ENCODE peak calls at places on chromosomes 16 and 17, in five cellular contexts. T is heart left ventricle, V is pancreas, W is lung, Q is fibroblast of villous mesenchyme. D is an unnamed sample.

GRCh38 chr17:63816669-63817068 is 10.6 kb upstream of the PSMC5 start:
- DNase-seq in T (no peak), V (no peak), W (no peak), Q (no peak), D (no peak)

GRCh38 chr16:57803413-57803990 is 1.2 kb upstream of the KIFC3 start:
- DNase-seq in T (peak; percentile 73), V (peak; percentile 32), W (no peak), Q (peak; percentile 36), D (peak; percentile 50)

GRCh38 chr16:54437361-54437760 is 150.8 kb upstream of the IRX3 start:
- DNase-seq in T (no peak), V (no peak), W (no peak), Q (no peak), D (no peak)

GRCh38 chr17:50949128-50950001 is 83.2 kb upstream of the TOB1 start:
- DNase-seq in T (no peak), V (peak; percentile 82), W (no peak), Q (no peak), D (no peak)

GRCh38 chr17:29615492-29616299 is 7.0 kb downstream of the CORO6 start:
- DNase-seq in T (peak; percentile 84), V (peak; percentile 89), W (peak; percentile 79), Q (peak; percentile 88), D (peak; percentile 82)

GRCh38 chr17:75836605-75837004 is 7.6 kb downstream of the UNC13D start:
- DNase-seq in T (no peak), V (peak; percentile 39), W (no peak), Q (no peak), D (no peak)

GRCh38 chr17:31560836-31561235 is 169.4 kb downstream of the RAB11FIP4 start:
- DNase-seq in T (no peak), V (no peak), W (no peak), Q (no peak), D (no peak)

GRCh38 chr16:70730016-70730415 is 44.2 kb upstream of the MTSS2 start:
- DNase-seq in T (no peak), V (no peak), W (no peak), Q (no peak), D (no peak)

GRCh38 chr17:11269210-11269609 is 28.2 kb downstream of the SHISA6 start:
- DNase-seq in T (no peak), V (no peak), W (no peak), Q (no peak), D (no peak)

GRCh38 chr17:50923611-50924010 is 57.5 kb upstream of the TOB1 start:
- DNase-seq in T (no peak), V (peak; percentile 17), W (no peak), Q (no peak), D (no peak)

GRCh38 chr16:89325861-89326471 is 108.5 kb downstream of the ZNF778 start:
- DNase-seq in T (peak; percentile 76), V (no peak), W (peak; percentile 65), Q (peak; percentile 92), D (peak; percentile 90)

GRCh38 chr17:17513626-17514025 is 17.4 kb upstream of the RASD1 start:
- DNase-seq in T (no peak), V (no peak), W (no peak), Q (no peak), D (no peak)

GRCh38 chr16:2535644-2536021 is 2.2 kb upstream of the PDPK1 start:
- DNase-seq in T (no peak), V (no peak), W (peak; percentile 40), Q (peak; percentile 70), D (peak; percentile 70)

GRCh38 chr17:45160505-45161287 is 979 bp upstream of the HEXIM2 start:
- DNase-seq in T (peak; percentile 79), V (peak; percentile 90), W (peak; percentile 64), Q (peak; percentile 80), D (peak; percentile 65)

GRCh38 chr16:68083861-68084503 is 1.2 kb upstream of the NFATC3 start:
- DNase-seq in T (no peak), V (no peak), W (no peak), Q (peak; percentile 50), D (no peak)

GRCh38 chr17:77677210-77677609 is 281.3 kb upstream of the TNRC6C start:
- DNase-seq in T (no peak), V (no peak), W (no peak), Q (no peak), D (no peak)

GRCh38 chr17:72971513-72971880 is 121.0 kb downstream of the SLC39A11 start:
- DNase-seq in T (no peak), V (no peak), W (no peak), Q (no peak), D (no peak)

GRCh38 chr17:81429813-81430510 is 34.7 kb downstream of the BAHCC1 start:
- DNase-seq in T (no peak), V (no peak), W (no peak), Q (peak; percentile 70), D (peak; percentile 38)
- TF ChIP-seq CTCF in T (peak; percentile 33), V (no peak), W (peak; percentile 2), Q (peak; percentile 22), D (no peak)

GRCh38 chr17:48990882-48991357 is 6.3 kb upstream of the IGF2BP1 start:
- DNase-seq in T (no peak), V (no peak), W (no peak), Q (no peak), D (no peak)

GRCh38 chr17:48995332-48995870 is 1.8 kb upstream of the IGF2BP1 start:
- DNase-seq in T (no peak), V (no peak), W (no peak), Q (no peak), D (peak; percentile 32)

GRCh38 chr17:48994548-48995331 is 2.4 kb upstream of the IGF2BP1 start:
- DNase-seq in T (no peak), V (no peak), W (no peak), Q (no peak), D (no peak)

GRCh38 chr17:48993305-48993704 is 3.9 kb upstream of the IGF2BP1 start:
- DNase-seq in T (no peak), V (no peak), W (no peak), Q (no peak), D (no peak)

DNA sequence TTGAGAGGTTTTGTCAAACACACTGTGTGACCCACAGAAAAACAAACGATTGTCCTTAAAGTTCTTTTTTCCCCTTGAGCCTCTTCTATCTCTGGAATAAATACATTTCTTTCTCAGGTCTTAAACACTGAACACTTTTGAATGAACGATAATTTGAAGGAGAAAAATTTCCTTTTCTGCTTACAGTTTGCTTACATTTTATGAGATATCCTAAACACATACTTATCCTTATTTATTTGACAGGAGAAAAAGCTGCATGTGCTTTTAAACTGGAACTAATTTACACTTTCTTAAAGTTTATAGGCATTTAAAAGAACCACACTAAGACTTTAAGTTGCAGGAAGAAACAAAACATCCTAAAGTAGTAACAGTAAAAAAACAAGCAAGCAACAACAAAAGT is 4.8 kb upstream of the IGF2BP1 start:
- DNase-seq in T (no peak), V (no peak), W (no peak), Q (no peak), D (no peak)
- TF ChIP-seq CTCF in T (no peak), V (no peak), W (no peak), Q (no peak), D (no peak)

DNA sequence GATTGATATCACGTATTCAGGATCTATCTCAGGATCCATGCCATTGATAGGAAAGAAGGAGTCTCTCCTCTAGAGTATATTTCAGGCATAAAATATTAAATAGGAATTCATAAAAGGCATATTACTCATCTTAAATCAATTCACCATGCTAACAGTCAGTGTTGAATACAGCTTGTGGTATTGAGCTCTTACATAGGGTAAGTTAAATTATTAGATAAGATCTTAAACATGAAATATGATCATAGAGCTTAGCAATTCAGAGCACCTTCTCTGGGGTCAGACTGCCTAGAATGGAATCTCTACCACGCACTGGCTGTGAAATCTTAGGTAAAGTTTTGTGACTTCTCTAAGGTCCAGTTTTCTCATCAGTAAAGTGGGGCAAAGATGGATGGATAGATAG is 20.8 kb downstream of the MARCHF10 start:
- DNase-seq in T (no peak), V (no peak), W (no peak), Q (no peak), D (peak; percentile 9)
- TF ChIP-seq CTCF in T (no peak), V (no peak), W (no peak), Q (no peak), D (no peak)

DNA sequence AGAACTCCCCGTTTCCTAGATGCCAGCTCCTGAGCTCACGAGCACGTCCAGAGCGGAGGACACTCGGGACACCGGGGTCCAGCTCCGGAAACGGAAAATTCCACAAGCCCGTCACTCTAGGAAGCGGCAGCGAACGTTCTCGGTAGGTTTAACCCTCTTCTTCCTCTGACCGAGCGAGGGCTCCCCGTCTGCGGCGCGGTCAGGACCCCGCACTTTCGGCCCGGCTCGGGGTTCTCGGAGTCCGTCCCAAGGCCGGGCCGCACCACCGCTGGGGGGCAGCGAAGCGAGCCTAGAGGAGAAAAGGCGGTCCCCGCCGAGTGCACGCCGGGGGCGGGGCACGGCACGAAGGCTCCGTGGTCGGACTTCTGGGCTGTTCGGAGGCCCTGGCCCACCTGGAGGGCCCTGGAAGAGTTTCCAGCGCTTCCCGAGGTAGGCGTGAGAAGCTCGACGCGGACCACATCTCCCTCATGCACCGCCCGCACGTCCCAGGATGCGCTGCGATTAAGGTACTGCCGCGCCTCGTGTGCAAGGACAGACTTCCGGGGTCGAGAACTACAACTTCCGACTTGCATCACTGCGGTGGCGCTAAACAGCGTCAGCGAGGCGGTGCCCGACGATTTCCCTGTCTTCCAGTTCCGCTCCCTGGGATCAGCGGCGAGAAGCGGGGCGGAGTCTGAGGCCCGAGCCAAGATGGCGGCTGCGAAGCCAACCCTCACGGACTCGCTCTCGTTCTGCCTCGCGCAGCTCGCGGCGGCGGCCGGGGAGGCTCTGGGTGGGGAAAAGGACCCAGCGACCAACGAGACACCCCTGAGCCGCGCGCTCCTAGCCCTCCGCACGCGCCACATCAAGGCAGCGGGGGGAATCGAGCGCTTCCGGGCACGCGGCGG is at the start of gene ARMC5:
- DNase-seq in T (peak; percentile 98), V (peak; percentile 99), W (peak; percentile 96), Q (peak; percentile 99), D (peak; percentile 99)
- TF ChIP-seq CTCF in T (peak; percentile 66), V (peak; percentile 22), W (no peak), Q (peak; percentile 60), D (peak; percentile 41)

GRCh38 chr16:87156195-87156594 is 161.0 kb downstream of the C16orf95 start:
- DNase-seq in T (no peak), V (no peak), W (no peak), Q (no peak), D (no peak)
- TF ChIP-seq CTCF in T (no peak), V (no peak), W (no peak), Q (no peak), D (no peak)

GRCh38 chr16:4898811-4899473 is 38.0 kb downstream of the PPL start:
- DNase-seq in T (no peak), V (no peak), W (no peak), Q (no peak), D (no peak)
- TF ChIP-seq CTCF in T (no peak), V (no peak), W (no peak), Q (no peak), D (no peak)

DNA sequence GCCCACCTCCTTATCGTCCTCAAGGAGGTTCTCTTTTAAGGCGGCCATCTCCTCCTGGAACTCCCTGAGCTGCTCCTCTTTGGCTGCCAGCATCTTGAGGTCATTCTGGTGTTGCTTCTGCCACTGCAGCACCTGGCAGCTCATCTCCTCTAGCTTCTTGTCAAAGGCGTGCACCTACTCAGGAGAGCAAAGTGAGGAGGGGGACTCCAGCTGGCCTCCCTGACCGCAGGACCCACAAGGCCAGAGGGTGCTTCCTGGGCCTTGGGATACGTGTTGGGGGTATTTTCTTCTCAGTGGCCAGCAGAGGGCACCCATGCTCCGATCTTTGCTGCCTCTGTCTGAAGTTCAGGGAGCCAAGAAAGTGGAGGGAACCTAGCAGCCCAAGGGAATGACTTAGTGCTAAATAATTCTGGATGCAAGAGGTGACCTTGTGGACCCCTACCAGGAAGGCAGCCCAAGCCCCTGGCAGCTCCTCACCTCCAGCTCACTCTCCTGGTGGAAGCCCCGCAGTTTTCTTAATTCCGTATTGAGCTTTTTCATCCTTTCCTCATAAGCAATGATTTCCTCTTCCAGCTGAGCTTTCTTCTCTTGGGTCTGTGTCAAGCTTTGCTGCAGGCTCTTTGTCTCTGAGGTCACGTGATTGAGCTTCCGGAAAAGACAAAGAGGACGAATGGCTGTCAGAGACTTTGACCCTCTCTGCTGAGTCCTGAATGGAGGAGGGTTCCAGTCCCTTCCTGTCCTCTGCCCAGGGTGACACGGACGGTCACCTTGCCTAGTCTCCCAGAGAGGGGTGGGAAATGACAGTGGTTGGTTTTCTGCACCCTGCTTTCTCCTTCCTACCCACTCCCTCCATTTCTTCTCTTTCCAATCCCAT is 31.4 kb downstream of the DHX38 start:
- DNase-seq in T (peak; percentile 57), V (peak; percentile 83), W (peak; percentile 66), Q (peak; percentile 77), D (peak; percentile 87)
- TF ChIP-seq CTCF in T (peak; percentile 71), V (peak; percentile 73), W (peak; percentile 55), Q (peak; percentile 76), D (peak; percentile 78)